ENCODE peak calls at places on chromosome 13, in seven cellular contexts. S, P, H, J, N, X and U are unnamed samples.

GRCh38 chr13:42836930-42837329 is 55.5 kb downstream of the FAM216B start:
- DNase-seq in S (peak; percentile 71), J (no peak), X (peak; percentile 89), N (no peak), H (peak; percentile 52), P (no peak), U (no peak)

GRCh38 chr13:111204438-111205177 is 89.5 kb downstream of the ARHGEF7 start:
- DNase-seq in S (no peak), J (no peak), X (peak; percentile 80), N (peak; percentile 42), H (peak; percentile 73), P (peak; percentile 54), U (no peak)

GRCh38 chr13:95298971-95299627 is 2.2 kb downstream of the ABCC4 start:
- DNase-seq in X (peak; percentile 90), J (no peak), P (no peak), S (no peak), N (no peak), H (no peak), U (no peak)

GRCh38 chr13:97306646-97307045 is 84.5 kb downstream of the MBNL2 start:
- DNase-seq in J (no peak), X (peak; percentile 36), S (no peak), N (no peak), P (no peak), H (no peak), U (no peak)

GRCh38 chr13:113357529-113357928 is 6.4 kb downstream of the GRTP1 start:
- DNase-seq in P (no peak), H (no peak), N (no peak), S (no peak), J (no peak), X (peak; percentile 72), U (no peak)

GRCh38 chr13:109836629-109837607 is 50.5 kb upstream of the IRS2 start:
- DNase-seq in H (no peak), S (no peak), J (no peak), N (no peak), P (no peak), X (no peak), U (peak; percentile 38)

GRCh38 chr13:21884299-21884878 is 213.5 kb downstream of the FGF9 start:
- DNase-seq in H (no peak), P (no peak), S (no peak), N (no peak), J (no peak), X (no peak), U (no peak)

GRCh38 chr13:76798037-76798436 is 88.2 kb downstream of the KCTD12 start:
- DNase-seq in S (peak; percentile 12), X (peak; percentile 18), N (peak; percentile 18), J (no peak), P (no peak), H (no peak), U (no peak)

GRCh38 chr13:111927181-111927540 is 139.8 kb upstream of the SOX1 start:
- DNase-seq in P (no peak), N (no peak), J (no peak), H (no peak), S (no peak), X (no peak), U (no peak)

GRCh38 chr13:38409771-38410170 is 60.1 kb downstream of the UFM1 start:
- DNase-seq in N (no peak), X (no peak), J (no peak), S (no peak), H (no peak), P (no peak), U (no peak)

GRCh38 chr13:50682966-50683365 is 160.5 kb downstream of the DLEU7 start:
- DNase-seq in N (no peak), H (no peak), P (no peak), S (no peak), X (no peak), J (no peak), U (no peak)

GRCh38 chr13:38496956-38497355 is 147.3 kb downstream of the UFM1 start:
- DNase-seq in H (no peak), P (no peak), S (no peak), X (peak; percentile 33), J (no peak), N (no peak), U (no peak)

GRCh38 chr13:30158774-30159445 is 148.4 kb downstream of the KATNAL1 start:
- DNase-seq in S (peak; percentile 31), X (peak; percentile 91), H (no peak), N (no peak), P (peak; percentile 32), J (no peak), U (no peak)

GRCh38 chr13:96141032-96141431 is 51.1 kb downstream of the HS6ST3 start:
- DNase-seq in N (peak; percentile 10), J (no peak), P (no peak), S (peak; percentile 50), X (peak; percentile 48), H (peak; percentile 66), U (no peak)

GRCh38 chr13:33872005-33872351 is 54.0 kb downstream of the RFC3 start:
- DNase-seq in J (no peak), N (no peak), H (no peak), P (no peak), X (no peak), S (peak; percentile 3), U (no peak)

GRCh38 chr13:113951246-113951999 is 22.5 kb downstream of the C13orf46 start:
- DNase-seq in N (peak; percentile 82), X (peak; percentile 65), S (peak; percentile 55), H (peak; percentile 79), J (peak; percentile 92), P (peak; percentile 85), U (no peak)

GRCh38 chr13:48624858-48625257 is 28.9 kb upstream of the CYSLTR2 start:
- DNase-seq in X (peak; percentile 44), N (no peak), J (no peak), P (no peak), H (no peak), S (no peak), U (no peak)

GRCh38 chr13:51928231-51928630 is 66.5 kb downstream of the CCDC70 start:
- DNase-seq in J (no peak), P (no peak), H (no peak), S (no peak), X (no peak), N (no peak), U (no peak)

GRCh38 chr13:69565334-69565733 is 542.3 kb upstream of the ATXN8OS start:
- DNase-seq in S (peak; percentile 37), X (peak; percentile 4), N (peak; percentile 54), J (no peak), H (peak; percentile 80), P (no peak), U (peak; percentile 12)

GRCh38 chr13:108594153-108594552 is 35.3 kb upstream of the MYO16 start:
- DNase-seq in X (no peak), N (no peak), P (no peak), J (no peak), S (peak; percentile 90), H (no peak), U (no peak)

GRCh38 chr13:93529961-93530360 is 303.4 kb downstream of the GPC6 start:
- DNase-seq in H (no peak), J (no peak), P (no peak), S (no peak), N (no peak), X (peak; percentile 39), U (no peak)

GRCh38 chr13:112959701-112960542 is 9.1 kb upstream of the MCF2L start:
- DNase-seq in P (no peak), H (no peak), J (peak; percentile 50), X (no peak), N (no peak), S (no peak), U (no peak)

GRCh38 chr13:73708393-73708985 is 425.7 kb downstream of the KLF12 start:
- DNase-seq in X (peak; percentile 70), S (peak; percentile 54), H (peak; percentile 83), J (no peak), N (peak; percentile 53), P (peak; percentile 17), U (no peak)

GRCh38 chr13:32969516-32969941 is 46.7 kb upstream of the KL start:
- DNase-seq in N (no peak), J (no peak), X (peak; percentile 64), H (no peak), P (no peak), S (no peak), U (peak; percentile 15)

GRCh38 chr13:97648171-97648880 is 214.4 kb downstream of the RAP2A start:
- DNase-seq in H (no peak), S (no peak), X (no peak), P (no peak), N (no peak), J (no peak), U (no peak)

GRCh38 chr13:96632536-96633320 is 361.5 kb downstream of the OXGR1 start:
- DNase-seq in J (no peak), S (no peak), P (no peak), H (no peak), X (peak; percentile 9), N (no peak), U (no peak)

GRCh38 chr13:83352391-83352790 is 529.9 kb downstream of the SLITRK1 start:
- DNase-seq in P (no peak), N (no peak), X (no peak), S (no peak), H (no peak), J (no peak), U (no peak)

GRCh38 chr13:75440100-75440499 is 41.9 kb downstream of the TBC1D4 start:
- DNase-seq in X (no peak), S (no peak), N (no peak), P (no peak), H (no peak), J (no peak), U (no peak)

GRCh38 chr13:26810095-26810494 is 49.5 kb upstream of the GPR12 start:
- DNase-seq in N (no peak), S (no peak), H (no peak), X (no peak), P (no peak), J (no peak), U (no peak)

GRCh38 chr13:95335667-95336066 is 34.4 kb upstream of the ABCC4 start:
- DNase-seq in S (no peak), H (no peak), J (no peak), X (no peak), P (no peak), N (no peak), U (no peak)

GRCh38 chr13:50129923-50130685 is 114.9 kb downstream of the KCNRG start:
- DNase-seq in S (peak; percentile 27), H (peak; percentile 73), N (no peak), J (peak; percentile 73), P (peak; percentile 63), X (peak; percentile 48), U (no peak)